ENCODE peak calls at places on chromosomes 12 and 14, in four cellular contexts. O is thoracic aorta, P is GM12891, Z is ELR. W is an unnamed sample.

GRCh38 chr12:29593001-29593400 is 95.5 kb upstream of the OVCH1 start:
- DNase-seq in O (no peak), P (no peak), Z (no peak), W (no peak)

GRCh38 chr14:102591372-102591943 is 991 bp upstream of the RCOR1 start:
- DNase-seq in Z (peak), O (no peak), P (no peak), W (no peak)

GRCh38 chr14:60514378-60515243 is 5.7 kb downstream of the SIX6 start:
- DNase-seq in P (no peak), Z (no peak), O (no peak), W (no peak)

GRCh38 chr12:105409881-105410471 is 79.5 kb downstream of the C12orf75 start:
- DNase-seq in P (no peak), Z (peak), O (peak), W (no peak)

GRCh38 chr12:2683283-2684025 is 111.3 kb upstream of the FKBP4 start:
- DNase-seq in Z (peak), O (no peak), P (no peak), W (no peak)

GRCh38 chr12:20398720-20399119 is 30.4 kb downstream of the PDE3A start:
- DNase-seq in Z (no peak), P (no peak), O (no peak), W (no peak)

GRCh38 chr14:31232081-31232480 is 24.5 kb upstream of the HECTD1 start:
- DNase-seq in O (no peak), Z (no peak), P (no peak), W (no peak)

GRCh38 chr14:105685003-105685402 is 158.6 kb downstream of the TMEM121 start:
- DNase-seq in P (no peak), O (no peak), Z (no peak), W (no peak)

GRCh38 chr12:34033628-34034296 is 11.5 kb downstream of the ALG10 start:
- DNase-seq in P (no peak), O (no peak), Z (peak), W (peak)

GRCh38 chr12:50567926-50568325 is 63.1 kb downstream of the DIP2B start:
- DNase-seq in P (no peak), Z (peak), O (no peak), W (no peak)

GRCh38 chr12:49827351-49828099 is 688 bp downstream of the NCKAP5L start:
- DNase-seq in P (peak), O (no peak), Z (peak), W (peak)

GRCh38 chr12:62618948-62619347 is 152.3 kb downstream of the MON2 start:
- DNase-seq in P (no peak), O (no peak), Z (no peak), W (no peak)

GRCh38 chr12:124792177-124792576 is 71.5 kb downstream of the SCARB1 start:
- DNase-seq in P (no peak), O (no peak), Z (no peak), W (no peak)

GRCh38 chr12:15037091-15037723 is 64.4 kb downstream of the PDE6H start:
- DNase-seq in Z (no peak), O (no peak), P (no peak), W (peak)

GRCh38 chr14:72708708-72709475 is 185.0 kb downstream of the DPF3 start:
- DNase-seq in O (no peak), Z (peak), P (no peak), W (peak)

GRCh38 chr14:24982472-24983155 is 67.3 kb downstream of the STXBP6 start:
- DNase-seq in O (no peak), Z (peak), P (no peak), W (peak)

GRCh38 chr12:113239811-113240331 is 18.6 kb downstream of the TPCN1 start:
- DNase-seq in P (no peak), Z (no peak), O (no peak), W (no peak)

GRCh38 chr12:11862794-11863193 is 207.9 kb upstream of the BCL2L14 start:
- DNase-seq in O (no peak), Z (no peak), P (no peak), W (no peak)

GRCh38 chr12:67772276-67773169 is 124.0 kb downstream of the DYRK2 start:
- DNase-seq in P (no peak), Z (no peak), O (no peak), W (no peak)

GRCh38 chr12:124485371-124485770 is 82.0 kb downstream of the NCOR2 start:
- DNase-seq in P (no peak), Z (no peak), O (no peak), W (no peak)

GRCh38 chr12:130104596-130105253 is 57.5 kb upstream of the FZD10 start:
- DNase-seq in Z (no peak), O (no peak), P (no peak), W (no peak)

GRCh38 chr12:9810721-9811120 is 16.6 kb upstream of the KLRF1 start:
- DNase-seq in O (no peak), P (no peak), Z (no peak), W (no peak)

GRCh38 chr12:56694161-56694560 is 6.1 kb upstream of the PTGES3 start:
- DNase-seq in P (no peak), O (no peak), Z (no peak), W (no peak)

GRCh38 chr14:104288272-104288671 is 149.9 kb downstream of the KIF26A start:
- DNase-seq in O (no peak), P (no peak), Z (no peak), W (no peak)

GRCh38 chr12:121514184-121514742 is 66.6 kb downstream of the KDM2B start:
- DNase-seq in O (no peak), P (no peak), Z (no peak), W (no peak)

GRCh38 chr14:103100281-103101121 is 6.0 kb downstream of the EXOC3L4 start:
- DNase-seq in Z (no peak), O (no peak), P (no peak), W (no peak)

GRCh38 chr12:28869197-28869596 is 279.9 kb upstream of the FAR2 start:
- DNase-seq in O (no peak), P (no peak), Z (peak), W (peak)

GRCh38 chr12:66714709-66715108 is 35.8 kb upstream of the GRIP1 start:
- DNase-seq in O (no peak), P (no peak), Z (no peak), W (no peak)

GRCh38 chr12:70214972-70215617 is 28.1 kb upstream of the CNOT2 start:
- DNase-seq in O (no peak), P (no peak), Z (no peak), W (no peak)

GRCh38 chr12:68334136-68334535 is 2.0 kb upstream of the MDM1 start:
- DNase-seq in O (no peak), Z (no peak), P (no peak), W (no peak)

GRCh38 chr12:64685605-64686004 is 73.6 kb downstream of the GNS start:
- DNase-seq in O (no peak), Z (no peak), P (no peak), W (no peak)

GRCh38 chr14:81594012-81594411 is 60.4 kb upstream of the SEL1L start:
- DNase-seq in P (no peak), O (peak), Z (no peak), W (peak)

GRCh38 chr14:77375164-77375950 is 1.5 kb downstream of the TMED8 start:
- DNase-seq in Z (no peak), P (no peak), O (no peak), W (no peak)

GRCh38 chr14:51677276-51677675 is 25.6 kb downstream of the FRMD6 start:
- DNase-seq in Z (no peak), O (no peak), P (no peak), W (no peak)

GRCh38 chr14:73492661-73493060 is 1.9 kb downstream of the RIOX1 start:
- DNase-seq in Z (no peak), P (no peak), O (no peak), W (no peak)